ENCODE peak calls at places on chromosomes 4 and X, in five cellular contexts. One of them, this sample, is unnamed.

GRCh38 chr4:148109216-148109615 is 333.0 kb downstream of the NR3C2 start:
- DNase-seq in breast epithelium: no peak
- DNase-seq in testis: no peak
- DNase-seq in NCI-H2081: no peak
- DNase-seq in AG20443: no peak
- DNase-seq in this sample: no peak

GRCh38 chr4:18847276-18847890 is 825.8 kb upstream of the LCORL start:
- DNase-seq in breast epithelium: no peak
- DNase-seq in testis: peak
- DNase-seq in NCI-H2081: peak
- DNase-seq in AG20443: no peak
- DNase-seq in this sample: no peak

GRCh38 chr4:22063613-22064012 is 115.0 kb upstream of the KCNIP4 start:
- DNase-seq in breast epithelium: no peak
- DNase-seq in testis: no peak
- DNase-seq in NCI-H2081: no peak
- DNase-seq in AG20443: no peak
- DNase-seq in this sample: no peak

GRCh38 chr4:109065006-109065405 is 237.5 kb downstream of the COL25A1 start:
- DNase-seq in breast epithelium: no peak
- DNase-seq in testis: no peak
- DNase-seq in NCI-H2081: no peak
- DNase-seq in AG20443: no peak
- DNase-seq in this sample: no peak

GRCh38 chr4:95409750-95410149 is 139.0 kb downstream of the UNC5C start:
- DNase-seq in breast epithelium: no peak
- DNase-seq in testis: no peak
- DNase-seq in NCI-H2081: no peak
- DNase-seq in AG20443: no peak
- DNase-seq in this sample: no peak

GRCh38 chr4:22987861-22988260 is 295.1 kb downstream of the GBA3 start:
- DNase-seq in breast epithelium: no peak
- DNase-seq in testis: no peak
- DNase-seq in NCI-H2081: no peak
- DNase-seq in AG20443: peak
- DNase-seq in this sample: no peak

GRCh38 chr4:140497776-140498636 is at the start of gene MGAT4D:
- DNase-seq in breast epithelium: no peak
- DNase-seq in testis: peak
- DNase-seq in NCI-H2081: no peak
- DNase-seq in AG20443: peak
- DNase-seq in this sample: no peak

GRCh38 chr4:76781698-76782595 is 116.0 kb downstream of the SOWAHB start:
- DNase-seq in breast epithelium: no peak
- DNase-seq in testis: no peak
- DNase-seq in NCI-H2081: no peak
- DNase-seq in AG20443: peak
- DNase-seq in this sample: no peak

GRCh38 chr4:105147226-105148151 is 813 bp downstream of the TET2 start:
- DNase-seq in breast epithelium: no peak
- DNase-seq in testis: peak
- DNase-seq in NCI-H2081: peak
- DNase-seq in AG20443: peak
- DNase-seq in this sample: peak

GRCh38 chrX:13029341-13029740 is 15.1 kb downstream of the FAM9C start:
- DNase-seq in breast epithelium: peak
- DNase-seq in testis: peak
- DNase-seq in NCI-H2081: no peak
- DNase-seq in AG20443: peak
- DNase-seq in this sample: no peak

This sample was measured in glomerular endothelial cell.